ENCODE peak calls at places on chromosomes 5 and 9, in four cellular contexts. S, Y, N and T are unnamed samples. For H3K27me3, the result is how much of the 10 kb centered on the place peaks cover.

GRCh38 chr5:75274486-75274885 is 37.8 kb upstream of the ANKRD31 start:
- DNase-seq in S (no peak), N (no peak), Y (no peak), T (peak)

GRCh38 chr9:90107021-90107771 is 502.4 kb downstream of the GADD45G start:
- DNase-seq in N (no peak), Y (no peak), S (no peak), T (peak)

GRCh38 chr5:82560546-82560945 is 282.4 kb upstream of the RPS23 start:
- DNase-seq in Y (no peak), S (no peak), N (no peak), T (no peak)

GRCh38 chr5:123087173-123088030 is 1.6 kb upstream of the PRDM6 start:
- DNase-seq in S (no peak), Y (no peak), N (no peak), T (no peak)

GRCh38 chr5:91272858-91273257 is 110.3 kb downstream of the ARRDC3 start:
- DNase-seq in S (peak), N (no peak), Y (no peak), T (no peak)

GRCh38 chr9:91856419-91856818 is 93.6 kb downstream of the ROR2 start:
- DNase-seq in S (no peak), N (no peak), Y (no peak), T (no peak)

GRCh38 chr5:174412374-174412773 is 312.0 kb upstream of the MSX2 start:
- DNase-seq in S (no peak), Y (no peak), N (no peak), T (no peak)

GRCh38 chr5:400282-401215 is 42.4 kb upstream of the EXOC3 start:
- DNase-seq in S (no peak), Y (no peak), N (no peak), T (no peak)

GRCh38 chr5:18745591-18745987 is 1111.3 kb downstream of the TAF11L14 start:
- DNase-seq in Y (no peak), N (no peak), S (peak), T (peak)

GRCh38 chr9:91689006-91689405 is 261.0 kb downstream of the ROR2 start:
- DNase-seq in N (no peak), S (no peak), Y (no peak), T (no peak)

GRCh38 chr9:21357479-21358290 is 7.0 kb upstream of the IFNA6 start:
- DNase-seq in Y (no peak), S (peak), N (no peak), T (no peak)

GRCh38 chr5:124231240-124231639 is 515.2 kb downstream of the ZNF608 start:
- DNase-seq in N (no peak), S (no peak), Y (no peak), T (no peak)

GRCh38 chr5:94945656-94946055 is 327.2 kb downstream of the SLF1 start:
- DNase-seq in N (peak), S (no peak), Y (no peak), T (no peak)

GRCh38 chr5:10914741-10915480 is 153.9 kb upstream of the DAP start:
- DNase-seq in Y (no peak), N (no peak), S (no peak), T (no peak)

GRCh38 chr5:176743828-176744583 is 66.4 kb upstream of the UNC5A start:
- DNase-seq in N (peak), Y (no peak), S (no peak), T (no peak)

GRCh38 chr9:38442473-38443096 is 18.3 kb upstream of the IGFBPL1 start:
- DNase-seq in S (no peak), Y (no peak), N (no peak), T (no peak)

GRCh38 chr9:115649991-115650472 is 503.6 kb upstream of the PAPPA start:
- DNase-seq in N (peak), Y (peak), S (no peak), T (peak)

GRCh38 chr5:110768138-110768845 is 29.5 kb downstream of the SLC25A46 start:
- DNase-seq in N (no peak), S (no peak), Y (no peak), T (no peak)

GRCh38 chr5:15191012-15191411 is 309.0 kb upstream of the FBXL7 start:
- DNase-seq in N (no peak), Y (no peak), S (no peak), T (no peak)

GRCh38 chr9:72931437-72931836 is 21.4 kb downstream of the ALDH1A1 start:
- DNase-seq in S (no peak), Y (no peak), N (no peak), T (no peak)

GRCh38 chr9:137580209-137580957 is 1.7 kb upstream of the DPH7 start:
- DNase-seq in S (no peak), Y (no peak), N (no peak), T (no peak)

GRCh38 chr5:103475629-103476240 is 86.9 kb downstream of the NUDT12 start:
- DNase-seq in N (no peak), Y (no peak), S (no peak), T (peak)

GRCh38 chr5:123665822-123666371 is 153.9 kb downstream of the CSNK1G3 start:
- DNase-seq in Y (no peak), S (no peak), N (no peak), T (no peak)

GRCh38 chr5:43066231-43066798 is 26.2 kb upstream of the ANXA2R start:
- DNase-seq in S (peak), N (peak), Y (no peak), T (peak)

GRCh38 chr5:154038241-154038603 is 488 bp downstream of the FAM114A2 start:
- DNase-seq in N (peak), Y (no peak), S (no peak), T (peak)

GRCh38 chr5:83377131-83377865 is 94.2 kb upstream of the VCAN start:
- DNase-seq in Y (peak), N (no peak), S (no peak), T (no peak)

GRCh38 chr5:39623291-39623865 is 198.6 kb upstream of the DAB2 start:
- DNase-seq in N (no peak), S (no peak), Y (no peak), T (no peak)

GRCh38 chr9:109742759-109743388 is 37.1 kb upstream of the PALM2AKAP2 start:
- DNase-seq in S (no peak), Y (no peak), N (no peak), T (no peak)

GRCh38 chr5:174549254-174549653 is 175.1 kb upstream of the MSX2 start:
- DNase-seq in S (no peak), N (no peak), Y (no peak), T (no peak)

GRCh38 chr9:13500034-13500433 is 220.5 kb upstream of the MPDZ start:
- DNase-seq in Y (no peak), S (no peak), N (no peak), T (no peak)

GRCh38 chr5:53170748-53171349 is 61.3 kb upstream of the MOCS2 start:
- DNase-seq in Y (no peak), N (no peak), S (no peak), T (peak)

GRCh38 chr5:138109463-138110265 is 25.8 kb downstream of the WNT8A start:
- DNase-seq in S (no peak), Y (no peak), N (no peak), T (no peak)

GRCh38 chr9:106920701-106921283 is 57.8 kb downstream of the ZNF462 start:
- DNase-seq in N (no peak), Y (no peak), S (no peak), T (peak)

GRCh38 chr5:168740821-168741213 is 161.6 kb upstream of the PANK3 start:
- DNase-seq in Y (no peak), N (no peak), S (no peak), T (no peak)

GRCh38 chr9:137317979-137318511 is 16.0 kb upstream of the NRARP start:
- DNase-seq in S (peak), N (no peak), Y (no peak), T (no peak)

GRCh38 chr9:126563556-126563955 is 50.2 kb upstream of the LMX1B start:
- DNase-seq in S (no peak), Y (no peak), N (no peak), T (no peak)

GRCh38 chr5:1011226-1011631 is 2.6 kb downstream of the NKD2 start:
- DNase-seq in S (no peak), Y (no peak), N (peak), T (no peak)

GRCh38 chr9:136949239-136949816 is 2.7 kb upstream of the LCN12 start:
- DNase-seq in N (no peak), Y (no peak), S (no peak), T (peak)

DNA sequence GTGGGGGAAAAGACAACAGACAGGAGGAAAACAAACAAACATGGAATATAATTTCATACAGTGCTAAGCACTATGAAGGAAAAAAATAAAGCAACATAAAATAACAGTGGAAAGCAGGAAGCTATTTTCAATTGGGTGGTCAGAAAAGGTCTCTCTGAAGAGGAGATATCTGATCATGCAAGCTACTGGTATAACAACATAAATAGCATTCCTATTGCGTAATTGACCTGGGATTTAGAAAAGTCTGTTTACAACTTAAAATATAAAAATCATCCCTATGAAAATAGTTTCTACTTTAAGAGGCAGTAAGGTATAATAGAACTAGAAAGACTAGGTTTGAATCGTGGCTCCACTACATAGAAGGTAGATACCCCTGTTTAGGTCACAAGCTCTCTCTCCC is 61.4 kb downstream of the FBXW11 start:
- DNase-seq in Y (no peak), N (no peak), S (no peak), T (no peak)
- H3K4me3 ChIP-seq in Y (no peak), N (no peak), S (no peak), T (no peak)

GRCh38 chr9:132423503-132423902 is 13.5 kb downstream of the CFAP77 start:
- DNase-seq in N (no peak), S (no peak), Y (no peak), T (no peak)

GRCh38 chr9:132424857-132425702 is 15.1 kb downstream of the CFAP77 start:
- DNase-seq in S (no peak), N (no peak), Y (no peak), T (no peak)

GRCh38 chr9:132430998-132431397 is 21.0 kb downstream of the CFAP77 start:
- DNase-seq in N (no peak), S (no peak), Y (no peak), T (no peak)

GRCh38 chr9:132422574-132422973 is 12.6 kb downstream of the CFAP77 start:
- DNase-seq in N (no peak), Y (no peak), S (no peak), T (no peak)

GRCh38 chr9:132427015-132427414 is 17.0 kb downstream of the CFAP77 start:
- DNase-seq in Y (no peak), S (no peak), N (no peak), T (no peak)
- H3K27me3 ChIP-seq in Y (half or more), S (under half), N (under half), T (under half)

GRCh38 chr9:8858250-8859161 is 1058.9 kb upstream of the DMAC1 start:
- DNase-seq in Y (no peak), S (no peak), N (no peak), T (no peak)
- H3K4me3 ChIP-seq in Y (peak), S (no peak), N (peak), T (peak)

GRCh38 chr5:149177911-149178565 is 36.7 kb downstream of the ABLIM3 start:
- DNase-seq in S (no peak), Y (no peak), N (no peak), T (no peak)

GRCh38 chr5:149182241-149182640 is 40.9 kb downstream of the ABLIM3 start:
- DNase-seq in Y (no peak), N (no peak), S (no peak), T (no peak)

GRCh38 chr5:149177339-149177843 is 36.1 kb downstream of the ABLIM3 start:
- DNase-seq in N (no peak), Y (no peak), S (no peak), T (no peak)

GRCh38 chr5:149185067-149185466 is 43.8 kb downstream of the ABLIM3 start:
- DNase-seq in S (no peak), Y (no peak), N (no peak), T (no peak)

DNA sequence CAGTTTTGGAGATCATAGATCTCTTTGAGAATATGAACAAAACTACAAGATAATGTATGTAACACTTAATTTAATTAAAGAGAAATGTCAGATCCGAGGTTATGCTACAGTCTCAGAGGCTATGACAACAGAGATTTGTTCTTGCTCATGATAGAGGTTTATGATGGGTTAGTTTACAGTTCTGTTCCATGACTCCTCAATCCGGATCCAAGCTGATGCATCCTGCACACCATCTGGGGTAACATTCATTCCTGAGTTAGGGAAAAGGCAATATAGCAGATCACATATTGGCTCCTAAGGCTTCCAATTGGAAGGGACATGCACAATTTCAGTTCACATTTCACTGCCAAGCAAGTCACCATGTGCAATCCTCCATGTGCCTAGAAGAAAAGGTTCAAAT is 40.4 kb downstream of the ABLIM3 start:
- DNase-seq in Y (no peak), S (no peak), N (no peak), T (no peak)
- H3K27me3 ChIP-seq in Y (under half), S (under half), N (under half), T (under half)

GRCh38 chr9:105066265-105066865 is 138.4 kb upstream of the ABCA1 start:
- DNase-seq in N (no peak), S (no peak), Y (no peak), T (no peak)
- H3K4me3 ChIP-seq in N (no peak), S (no peak), Y (no peak), T (no peak)

DNA sequence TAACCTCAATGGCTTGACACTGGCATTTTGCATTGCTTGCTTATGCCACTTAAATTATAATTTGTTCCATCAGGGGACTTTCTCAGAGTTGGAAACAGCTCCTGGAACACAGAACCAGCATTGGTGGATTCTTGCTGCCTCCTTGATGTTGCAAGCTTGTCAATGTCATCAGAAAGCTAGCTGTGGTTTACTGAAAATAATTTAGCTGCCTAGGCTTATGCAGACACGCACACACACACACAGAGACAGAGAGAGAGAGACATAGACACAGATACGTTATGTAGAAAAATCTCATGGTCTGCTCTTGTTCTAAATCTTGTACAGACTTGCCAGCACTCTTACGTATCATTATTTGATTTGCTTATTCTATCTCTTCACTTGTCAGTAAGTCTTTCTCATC is 78.0 kb downstream of the HMHB1 start:
- DNase-seq in N (no peak), S (no peak), Y (no peak), T (no peak)
- H3K27me3 ChIP-seq in N (under half), S (under half), Y (under half), T (under half)